ENCODE peak calls at places on chromosomes 5 and 9, in four cellular contexts. H, P, Z and R are unnamed samples.

GRCh38 chr9:136614372-136614922 is 48.3 kb upstream of the EGFL7 start:
- DNase-seq in H (peak), P (no peak), Z (no peak), R (no peak)

GRCh38 chr5:11334404-11334803 is 569.8 kb downstream of the CTNND2 start:
- DNase-seq in H (no peak), P (no peak), Z (no peak), R (no peak)

GRCh38 chr5:111580956-111581355 is 68.6 kb upstream of the STARD4 start:
- DNase-seq in H (no peak), P (no peak), Z (no peak), R (no peak)

GRCh38 chr9:33130501-33130900 is 36.6 kb downstream of the B4GALT1 start:
- DNase-seq in H (peak), P (no peak), Z (no peak), R (peak)

GRCh38 chr9:115008536-115008935 is 78.1 kb upstream of the TNFSF8 start:
- DNase-seq in H (peak), P (peak), Z (no peak), R (peak)

GRCh38 chr9:111106202-111106601 is 67.9 kb upstream of the LPAR1 start:
- DNase-seq in H (no peak), P (no peak), Z (no peak), R (no peak)

GRCh38 chr5:157745041-157745456 is 1.5 kb downstream of the LSM11 start:
- DNase-seq in H (no peak), P (no peak), Z (no peak), R (no peak)

GRCh38 chr5:173191561-173191960 is 43.4 kb downstream of the NKX2-5 start:
- DNase-seq in H (no peak), P (no peak), Z (no peak), R (no peak)

GRCh38 chr9:127545196-127546124 is 66.6 kb upstream of the STXBP1 start:
- DNase-seq in H (peak), P (no peak), Z (peak), R (peak)

GRCh38 chr5:74143724-74144330 is 496.7 kb downstream of the ENC1 start:
- DNase-seq in H (no peak), P (no peak), Z (no peak), R (no peak)

GRCh38 chr5:176944276-176944675 is 45.1 kb upstream of the HK3 start:
- DNase-seq in H (no peak), P (no peak), Z (no peak), R (no peak)

GRCh38 chr9:73577867-73578266 is 426.2 kb downstream of the ANXA1 start:
- DNase-seq in H (peak), P (no peak), Z (no peak), R (peak)

GRCh38 chr5:52521236-52521635 is 266.5 kb upstream of the ITGA1 start:
- DNase-seq in H (no peak), P (no peak), Z (no peak), R (no peak)

GRCh38 chr9:70398145-70398556 is 16.3 kb downstream of the KLF9 start:
- DNase-seq in H (no peak), P (no peak), Z (no peak), R (no peak)

GRCh38 chr9:127955294-127956015 is 17.8 kb upstream of the DPM2 start:
- DNase-seq in H (no peak), P (peak), Z (peak), R (peak)

GRCh38 chr5:165871279-165871678 is 2365.9 kb downstream of the MAT2B start:
- DNase-seq in H (no peak), P (no peak), Z (no peak), R (no peak)

GRCh38 chr5:141039517-141039916 is 11.7 kb upstream of the PCDHB1 start:
- DNase-seq in H (no peak), P (no peak), Z (peak), R (no peak)

GRCh38 chr5:57817001-57817453 is 334.4 kb upstream of the ACTBL2 start:
- DNase-seq in H (peak), P (no peak), Z (no peak), R (peak)

GRCh38 chr9:5626727-5627634 is 1.9 kb upstream of the RIC1 start:
- DNase-seq in H (peak), P (peak), Z (peak), R (peak)

GRCh38 chr9:131024978-131025868 is 16.2 kb downstream of the LAMC3 start:
- DNase-seq in H (no peak), P (no peak), Z (no peak), R (no peak)

GRCh38 chr9:136808075-136808780 is 480 bp downstream of the RABL6 start:
- DNase-seq in H (peak), P (peak), Z (peak), R (no peak)

GRCh38 chr9:99513441-99514112 is 291.5 kb downstream of the SEC61B start:
- DNase-seq in H (no peak), P (no peak), Z (no peak), R (no peak)

GRCh38 chr5:68395844-68396523 is 180.4 kb downstream of the PIK3R1 start:
- DNase-seq in H (no peak), P (no peak), Z (peak), R (peak)

GRCh38 chr9:132800038-132800648 is 77.9 kb downstream of the AK8 start:
- DNase-seq in H (peak), P (peak), Z (peak), R (peak)

GRCh38 chr9:127776195-127776918 is 2.1 kb downstream of the SH2D3C start:
- DNase-seq in H (no peak), P (peak), Z (peak), R (no peak)

GRCh38 chr5:172088801-172089200 is 82.4 kb upstream of the FBXW11 start:
- DNase-seq in H (no peak), P (no peak), Z (no peak), R (no peak)

GRCh38 chr5:69359699-69360098 is 9.6 kb downstream of the AK6 start:
- DNase-seq in H (no peak), P (no peak), Z (no peak), R (no peak)

GRCh38 chr9:121676916-121677315 is 25.5 kb downstream of the DAB2IP start:
- DNase-seq in H (no peak), P (no peak), Z (no peak), R (no peak)

GRCh38 chr9:130204981-130205380 is 32.8 kb downstream of the NCS1 start:
- DNase-seq in H (no peak), P (no peak), Z (no peak), R (no peak)

GRCh38 chr5:37740331-37741066 is 99.3 kb downstream of the GDNF start:
- DNase-seq in H (peak), P (no peak), Z (no peak), R (no peak)

GRCh38 chr5:136054133-136054996 is 25.6 kb downstream of the TGFBI start:
- DNase-seq in H (peak), P (no peak), Z (no peak), R (no peak)

GRCh38 chr9:127817881-127818434 is 15.3 kb downstream of the FPGS start:
- DNase-seq in H (no peak), P (no peak), Z (no peak), R (no peak)

GRCh38 chr9:4027616-4028015 is 272.3 kb downstream of the GLIS3 start:
- DNase-seq in H (no peak), P (no peak), Z (no peak), R (no peak)

GRCh38 chr5:170302729-170303501 is 5.3 kb upstream of the LCP2 start:
- DNase-seq in H (no peak), P (peak), Z (no peak), R (no peak)

GRCh38 chr9:136273244-136273865 is 27.7 kb upstream of the QSOX2 start:
- DNase-seq in H (no peak), P (no peak), Z (no peak), R (no peak)

GRCh38 chr9:85741112-85741874 is 461 bp downstream of the AGTPBP1 start:
- DNase-seq in H (no peak), P (peak), Z (peak), R (peak)

GRCh38 chr9:77257275-77257674 is 79.9 kb downstream of the VPS13A start:
- DNase-seq in H (no peak), P (no peak), Z (no peak), R (no peak)